ENCODE peak calls at places on chromosomes 5 and 9, in five cellular contexts. One of them, this sample, is unnamed.

GRCh38 chr5:93349613-93350012 is 231.4 kb downstream of the NR2F1-AS1 start:
- DNase-seq in mammary epithelial cell: peak; percentile 94
- DNase-seq in T-cell: no peak
- DNase-seq in H9: no peak
- DNase-seq in T-helper 22 cell: no peak
- DNase-seq in this sample: no peak

GRCh38 chr9:100879884-100880283 is 148.6 kb upstream of the PLPPR1 start:
- DNase-seq in T-cell: no peak
- DNase-seq in T-helper 22 cell: no peak
- DNase-seq in mammary epithelial cell: no peak
- DNase-seq in H9: no peak
- DNase-seq in this sample: no peak

GRCh38 chr9:96067551-96068076 is 192.1 kb downstream of the ERCC6L2 start:
- DNase-seq in H9: no peak
- DNase-seq in mammary epithelial cell: no peak
- DNase-seq in T-helper 22 cell: no peak
- DNase-seq in T-cell: no peak
- DNase-seq in this sample: no peak

GRCh38 chr5:115774684-115775083 is 41.8 kb downstream of the CDO1 start:
- DNase-seq in T-cell: no peak
- DNase-seq in H9: no peak
- DNase-seq in mammary epithelial cell: no peak
- DNase-seq in T-helper 22 cell: no peak
- DNase-seq in this sample: no peak

GRCh38 chr9:106980551-106981101 is 117.7 kb downstream of the ZNF462 start:
- DNase-seq in mammary epithelial cell: no peak
- DNase-seq in T-helper 22 cell: no peak
- DNase-seq in T-cell: no peak
- DNase-seq in H9: no peak
- DNase-seq in this sample: no peak

GRCh38 chr9:109771084-109771483 is 8.9 kb upstream of the PALM2AKAP2 start:
- DNase-seq in T-helper 22 cell: no peak
- DNase-seq in mammary epithelial cell: no peak
- DNase-seq in T-cell: no peak
- DNase-seq in H9: peak; percentile 33
- DNase-seq in this sample: no peak

GRCh38 chr5:21654-22233 is 70.2 kb upstream of the PLEKHG4B start:
- DNase-seq in mammary epithelial cell: peak; percentile 20
- DNase-seq in H9: no peak
- DNase-seq in T-cell: no peak
- DNase-seq in T-helper 22 cell: no peak
- DNase-seq in this sample: no peak

GRCh38 chr9:115142502-115143265 is 24.7 kb upstream of the TNC start:
- DNase-seq in H9: no peak
- DNase-seq in T-helper 22 cell: no peak
- DNase-seq in T-cell: no peak
- DNase-seq in mammary epithelial cell: no peak
- DNase-seq in this sample: no peak

GRCh38 chr5:90575712-90576111 is 17.1 kb downstream of the ADGRV1 start:
- DNase-seq in H9: no peak
- DNase-seq in T-helper 22 cell: no peak
- DNase-seq in mammary epithelial cell: no peak
- DNase-seq in T-cell: no peak
- DNase-seq in this sample: no peak

GRCh38 chr5:81097733-81098132 is 135.4 kb upstream of the CKMT2 start:
- DNase-seq in H9: no peak
- DNase-seq in T-helper 22 cell: no peak
- DNase-seq in T-cell: no peak
- DNase-seq in mammary epithelial cell: no peak
- DNase-seq in this sample: no peak

GRCh38 chr5:31640024-31640423 is 1.1 kb downstream of the PDZD2 start:
- DNase-seq in mammary epithelial cell: no peak
- DNase-seq in H9: peak; percentile 46
- DNase-seq in T-cell: no peak
- DNase-seq in T-helper 22 cell: no peak
- DNase-seq in this sample: no peak

GRCh38 chr9:115786321-115786720 is 367.3 kb upstream of the PAPPA start:
- DNase-seq in mammary epithelial cell: peak; percentile 7
- DNase-seq in T-helper 22 cell: no peak
- DNase-seq in H9: no peak
- DNase-seq in T-cell: no peak
- DNase-seq in this sample: no peak

GRCh38 chr9:126371007-126371870 is 44.6 kb downstream of the MVB12B start:
- DNase-seq in H9: peak; percentile 63
- DNase-seq in mammary epithelial cell: no peak
- DNase-seq in T-helper 22 cell: no peak
- DNase-seq in T-cell: no peak
- DNase-seq in this sample: no peak

GRCh38 chr5:144189800-144190429 is 19.2 kb downstream of the KCTD16 start:
- DNase-seq in T-cell: peak; percentile 48
- DNase-seq in T-helper 22 cell: peak; percentile 87
- DNase-seq in mammary epithelial cell: peak; percentile 11
- DNase-seq in H9: no peak
- DNase-seq in this sample: no peak

GRCh38 chr5:102216559-102217157 is 79.4 kb downstream of the SLCO4C1 start:
- DNase-seq in T-cell: no peak
- DNase-seq in H9: no peak
- DNase-seq in T-helper 22 cell: no peak
- DNase-seq in mammary epithelial cell: no peak
- DNase-seq in this sample: no peak

GRCh38 chr9:16974436-16974835 is 104.0 kb upstream of the BNC2 start:
- DNase-seq in mammary epithelial cell: no peak
- DNase-seq in H9: no peak
- DNase-seq in T-helper 22 cell: no peak
- DNase-seq in T-cell: no peak
- DNase-seq in this sample: peak; percentile 15

GRCh38 chr9:8074645-8075044 is 275.1 kb upstream of the DMAC1 start:
- DNase-seq in H9: no peak
- DNase-seq in T-helper 22 cell: no peak
- DNase-seq in mammary epithelial cell: no peak
- DNase-seq in T-cell: no peak
- DNase-seq in this sample: no peak

GRCh38 chr9:132193227-132194110 is 31.6 kb downstream of the NTNG2 start:
- DNase-seq in mammary epithelial cell: no peak
- DNase-seq in T-cell: no peak
- DNase-seq in T-helper 22 cell: no peak
- DNase-seq in H9: no peak
- DNase-seq in this sample: no peak